ENCODE peak calls at places on chromosomes 11 and 22, in eight cellular contexts. One of them, this sample, is unnamed.

GRCh38 chr11:111259871-111260270 is 14.3 kb downstream of the POU2AF2 start:
- DNase-seq in upper lobe of right lung: no peak
- DNase-seq in OCI-LY7: no peak
- DNase-seq in transverse colon: no peak
- DNase-seq in stomach: no peak
- DNase-seq in RWPE1: no peak
- DNase-seq in Panc1: no peak
- DNase-seq in HCT116: no peak
- DNase-seq in this sample: no peak

GRCh38 chr11:128563942-128564641 is 23.3 kb downstream of the ETS1 start:
- DNase-seq in HCT116: no peak
- DNase-seq in upper lobe of right lung: no peak
- DNase-seq in RWPE1: no peak
- DNase-seq in OCI-LY7: peak
- DNase-seq in transverse colon: no peak
- DNase-seq in Panc1: no peak
- DNase-seq in stomach: no peak
- DNase-seq in this sample: no peak

GRCh38 chr11:57325735-57326048 is 940 bp upstream of the TNKS1BP1 start:
- DNase-seq in transverse colon: peak
- DNase-seq in stomach: peak
- DNase-seq in HCT116: no peak
- DNase-seq in OCI-LY7: peak
- DNase-seq in Panc1: no peak
- DNase-seq in upper lobe of right lung: peak
- DNase-seq in RWPE1: no peak
- DNase-seq in this sample: no peak

GRCh38 chr11:103257360-103257759 is 148.1 kb downstream of the DYNC2H1 start:
- DNase-seq in HCT116: peak
- DNase-seq in RWPE1: peak
- DNase-seq in upper lobe of right lung: no peak
- DNase-seq in Panc1: peak
- DNase-seq in transverse colon: no peak
- DNase-seq in OCI-LY7: no peak
- DNase-seq in stomach: no peak
- DNase-seq in this sample: no peak

GRCh38 chr22:49903322-49904039 is 14.8 kb downstream of the ALG12 start:
- DNase-seq in stomach: no peak
- DNase-seq in transverse colon: no peak
- DNase-seq in Panc1: no peak
- DNase-seq in RWPE1: no peak
- DNase-seq in upper lobe of right lung: peak
- DNase-seq in OCI-LY7: no peak
- DNase-seq in HCT116: no peak
- DNase-seq in this sample: no peak

GRCh38 chr22:50115693-50116092 is 25.9 kb downstream of the MOV10L1 start:
- DNase-seq in OCI-LY7: no peak
- DNase-seq in transverse colon: no peak
- DNase-seq in RWPE1: no peak
- DNase-seq in stomach: no peak
- DNase-seq in HCT116: no peak
- DNase-seq in Panc1: no peak
- DNase-seq in upper lobe of right lung: no peak
- DNase-seq in this sample: no peak

GRCh38 chr22:32378703-32379272 is 21.1 kb downstream of the RFPL3 start:
- DNase-seq in OCI-LY7: peak
- DNase-seq in upper lobe of right lung: no peak
- DNase-seq in Panc1: no peak
- DNase-seq in RWPE1: peak
- DNase-seq in transverse colon: peak
- DNase-seq in stomach: no peak
- DNase-seq in HCT116: peak
- DNase-seq in this sample: no peak

GRCh38 chr11:11545285-11546275 is 76.2 kb downstream of the GALNT18 start:
- DNase-seq in upper lobe of right lung: no peak
- DNase-seq in transverse colon: no peak
- DNase-seq in Panc1: no peak
- DNase-seq in stomach: no peak
- DNase-seq in RWPE1: no peak
- DNase-seq in HCT116: no peak
- DNase-seq in OCI-LY7: no peak
- DNase-seq in this sample: no peak

GRCh38 chr11:79080506-79080905 is 360.3 kb downstream of the TENM4 start:
- DNase-seq in stomach: no peak
- DNase-seq in RWPE1: no peak
- DNase-seq in OCI-LY7: no peak
- DNase-seq in upper lobe of right lung: no peak
- DNase-seq in Panc1: no peak
- DNase-seq in HCT116: no peak
- DNase-seq in transverse colon: no peak
- DNase-seq in this sample: no peak

GRCh38 chr11:85076535-85077330 is 550.4 kb downstream of the DLG2 start:
- DNase-seq in OCI-LY7: no peak
- DNase-seq in Panc1: no peak
- DNase-seq in RWPE1: no peak
- DNase-seq in HCT116: no peak
- DNase-seq in stomach: no peak
- DNase-seq in upper lobe of right lung: no peak
- DNase-seq in transverse colon: no peak
- DNase-seq in this sample: no peak

GRCh38 chr11:115206365-115207022 is 297.7 kb downstream of the CADM1 start:
- DNase-seq in RWPE1: no peak
- DNase-seq in HCT116: no peak
- DNase-seq in Panc1: no peak
- DNase-seq in transverse colon: no peak
- DNase-seq in stomach: no peak
- DNase-seq in OCI-LY7: no peak
- DNase-seq in upper lobe of right lung: no peak
- DNase-seq in this sample: no peak

GRCh38 chr11:112345708-112346107 is 85.0 kb upstream of the PLET1 start:
- DNase-seq in Panc1: no peak
- DNase-seq in RWPE1: no peak
- DNase-seq in transverse colon: no peak
- DNase-seq in stomach: no peak
- DNase-seq in OCI-LY7: no peak
- DNase-seq in HCT116: no peak
- DNase-seq in upper lobe of right lung: no peak
- DNase-seq in this sample: peak
- TF ChIP-seq CTCF in Panc1: peak
- TF ChIP-seq CTCF in RWPE1: no peak
- TF ChIP-seq CTCF in transverse colon: no peak
- TF ChIP-seq CTCF in stomach: no peak
- TF ChIP-seq CTCF in OCI-LY7: no peak
- TF ChIP-seq CTCF in HCT116: peak
- TF ChIP-seq CTCF in upper lobe of right lung: no peak
- TF ChIP-seq CTCF in this sample: no peak

GRCh38 chr11:67581469-67581868 is 2.1 kb upstream of the GSTP1 start:
- DNase-seq in HCT116: no peak
- DNase-seq in Panc1: no peak
- DNase-seq in stomach: peak
- DNase-seq in OCI-LY7: no peak
- DNase-seq in upper lobe of right lung: no peak
- DNase-seq in RWPE1: no peak
- DNase-seq in transverse colon: no peak
- DNase-seq in this sample: no peak
- H3K27ac ChIP-seq in HCT116: peak
- H3K27ac ChIP-seq in Panc1: no peak
- H3K27ac ChIP-seq in stomach: peak
- H3K27ac ChIP-seq in OCI-LY7: no peak
- H3K27ac ChIP-seq in upper lobe of right lung: peak
- H3K27ac ChIP-seq in RWPE1: no peak
- H3K27ac ChIP-seq in transverse colon: no peak
- H3K27ac ChIP-seq in this sample: no peak

DNA sequence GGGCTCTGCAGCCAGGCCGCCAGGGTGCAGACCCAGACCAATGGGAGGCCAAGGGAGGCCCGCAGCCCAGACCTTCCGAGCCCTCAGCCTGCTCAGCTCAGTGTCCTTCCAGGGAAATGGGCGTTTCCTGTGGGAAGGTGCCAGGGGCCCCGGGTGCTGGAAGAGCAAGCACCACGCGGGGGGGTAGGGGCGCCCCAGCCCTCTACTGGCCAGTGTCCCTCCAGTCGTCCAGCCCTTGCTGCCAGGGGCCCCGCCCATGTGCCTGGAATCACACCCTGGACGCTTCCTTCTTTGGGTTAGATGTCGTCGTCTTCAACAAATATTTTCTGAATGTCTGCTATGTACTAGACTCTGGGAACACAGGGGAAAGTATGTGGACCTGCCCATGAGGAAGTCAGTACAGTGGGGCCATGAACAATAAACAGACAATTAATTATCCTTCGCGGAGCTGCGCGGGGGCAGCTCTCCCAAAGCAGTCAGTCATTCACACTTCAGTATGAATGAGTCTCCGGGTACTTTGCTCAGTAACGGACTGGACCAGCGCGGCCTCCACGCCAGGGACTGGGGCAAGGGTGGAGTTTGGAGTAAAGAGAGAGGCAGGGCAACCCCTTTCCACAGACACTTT is 60.2 kb downstream of the CDKN1C start:
- DNase-seq in transverse colon: peak
- DNase-seq in upper lobe of right lung: peak
- DNase-seq in HCT116: no peak
- DNase-seq in RWPE1: peak
- DNase-seq in OCI-LY7: no peak
- DNase-seq in stomach: peak
- DNase-seq in Panc1: no peak
- DNase-seq in this sample: peak
- TF ChIP-seq CTCF in transverse colon: peak
- TF ChIP-seq CTCF in upper lobe of right lung: peak
- TF ChIP-seq CTCF in HCT116: no peak
- TF ChIP-seq CTCF in RWPE1: no peak
- TF ChIP-seq CTCF in OCI-LY7: no peak
- TF ChIP-seq CTCF in stomach: no peak
- TF ChIP-seq CTCF in Panc1: no peak
- TF ChIP-seq CTCF in this sample: no peak

DNA sequence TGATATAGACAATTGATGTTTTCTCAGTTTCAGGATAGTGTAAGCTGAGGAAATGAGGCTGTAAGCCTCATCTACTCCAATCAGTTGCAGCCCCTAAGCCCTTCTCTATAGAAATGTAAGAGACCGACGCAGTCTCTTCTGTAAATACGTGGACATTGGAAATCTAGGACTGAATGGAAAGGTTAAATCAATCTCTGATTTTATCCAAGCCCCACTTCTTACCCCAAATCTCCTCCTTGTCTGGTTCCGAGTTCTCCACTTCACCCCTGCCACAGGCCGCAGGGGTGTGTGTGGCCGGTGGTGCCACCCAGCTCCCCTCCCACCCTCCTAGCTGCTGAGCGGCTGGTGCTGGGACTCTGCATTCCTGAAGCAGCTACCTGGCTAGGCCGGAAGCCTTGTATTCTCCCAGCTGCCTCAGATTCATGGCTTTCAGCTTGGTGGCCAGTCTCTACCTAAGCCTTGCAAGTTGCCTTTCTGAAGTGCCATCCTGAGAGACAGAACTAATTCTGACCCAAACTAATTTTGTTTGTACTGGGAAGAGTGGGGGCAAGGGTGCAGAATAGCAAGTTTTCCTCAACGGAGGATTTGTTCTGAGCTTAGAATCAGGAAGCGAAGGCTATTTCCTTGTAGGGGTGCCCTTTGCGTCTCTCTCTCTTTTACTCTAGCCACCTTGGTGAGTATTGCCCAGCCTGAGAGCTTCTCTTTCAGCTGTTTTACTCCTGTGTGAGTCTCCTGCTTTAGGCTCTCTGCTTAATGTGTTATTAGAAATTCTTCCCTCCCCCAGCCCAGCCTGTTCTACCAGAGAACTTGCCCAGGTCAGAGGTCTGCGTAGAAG is 749 bp downstream of the VWA5A start:
- DNase-seq in HCT116: no peak
- DNase-seq in RWPE1: no peak
- DNase-seq in stomach: peak
- DNase-seq in transverse colon: peak
- DNase-seq in Panc1: no peak
- DNase-seq in OCI-LY7: no peak
- DNase-seq in upper lobe of right lung: peak
- DNase-seq in this sample: no peak
- H3K27ac ChIP-seq in HCT116: no peak
- H3K27ac ChIP-seq in RWPE1: no peak
- H3K27ac ChIP-seq in stomach: peak
- H3K27ac ChIP-seq in transverse colon: peak
- H3K27ac ChIP-seq in Panc1: no peak
- H3K27ac ChIP-seq in OCI-LY7: no peak
- H3K27ac ChIP-seq in upper lobe of right lung: peak
- H3K27ac ChIP-seq in this sample: peak

GRCh38 chr11:121104223-121104831 is 3.3 kb downstream of the TECTA start:
- DNase-seq in OCI-LY7: no peak
- DNase-seq in RWPE1: no peak
- DNase-seq in HCT116: no peak
- DNase-seq in Panc1: no peak
- DNase-seq in stomach: no peak
- DNase-seq in transverse colon: no peak
- DNase-seq in upper lobe of right lung: no peak
- DNase-seq in this sample: no peak
- TF ChIP-seq CTCF in OCI-LY7: peak
- TF ChIP-seq CTCF in RWPE1: no peak
- TF ChIP-seq CTCF in HCT116: peak
- TF ChIP-seq CTCF in Panc1: peak
- TF ChIP-seq CTCF in stomach: no peak
- TF ChIP-seq CTCF in transverse colon: no peak
- TF ChIP-seq CTCF in upper lobe of right lung: no peak
- TF ChIP-seq CTCF in this sample: no peak

DNA sequence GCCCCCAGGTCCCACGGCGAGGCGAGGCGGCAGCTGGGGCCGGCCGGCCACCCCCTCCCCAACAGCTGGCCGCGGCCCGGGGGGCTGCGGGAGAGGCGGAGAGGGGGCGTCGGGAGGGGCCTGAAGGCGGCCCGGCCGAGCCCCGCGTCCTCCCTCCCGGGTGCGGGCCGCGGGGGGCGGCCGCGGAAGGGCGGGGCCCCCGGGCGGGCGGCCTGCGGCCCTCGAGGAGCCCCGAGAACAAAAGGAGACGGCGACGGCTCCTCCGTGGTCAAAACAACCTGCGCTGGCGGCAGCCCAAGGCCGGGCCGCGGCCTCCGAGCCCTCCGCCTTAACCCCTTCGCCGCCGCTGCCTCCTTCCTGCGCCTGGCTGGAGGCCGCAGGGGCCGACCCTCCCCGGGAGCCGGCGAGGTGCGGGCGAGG is 2.4 kb downstream of the PDGFB start:
- DNase-seq in upper lobe of right lung: no peak
- DNase-seq in HCT116: no peak
- DNase-seq in Panc1: no peak
- DNase-seq in stomach: no peak
- DNase-seq in OCI-LY7: no peak
- DNase-seq in transverse colon: no peak
- DNase-seq in RWPE1: no peak
- DNase-seq in this sample: no peak
- H3K27ac ChIP-seq in upper lobe of right lung: peak
- H3K27ac ChIP-seq in HCT116: peak
- H3K27ac ChIP-seq in Panc1: peak
- H3K27ac ChIP-seq in stomach: peak
- H3K27ac ChIP-seq in OCI-LY7: no peak
- H3K27ac ChIP-seq in transverse colon: peak
- H3K27ac ChIP-seq in RWPE1: peak
- H3K27ac ChIP-seq in this sample: peak

GRCh38 chr22:38861170-38861874 is 10.7 kb downstream of the CBX6 start:
- DNase-seq in OCI-LY7: no peak
- DNase-seq in RWPE1: no peak
- DNase-seq in stomach: no peak
- DNase-seq in HCT116: no peak
- DNase-seq in Panc1: no peak
- DNase-seq in upper lobe of right lung: peak
- DNase-seq in transverse colon: no peak
- DNase-seq in this sample: no peak
- TF ChIP-seq CTCF in OCI-LY7: peak
- TF ChIP-seq CTCF in RWPE1: no peak
- TF ChIP-seq CTCF in stomach: no peak
- TF ChIP-seq CTCF in HCT116: peak
- TF ChIP-seq CTCF in Panc1: no peak
- TF ChIP-seq CTCF in upper lobe of right lung: no peak
- TF ChIP-seq CTCF in transverse colon: no peak
- TF ChIP-seq CTCF in this sample: no peak

This sample was measured in coronary artery.